ENCODE peak calls at places on chromosome 4, in five cellular contexts. P is IMR-90, I is GM12878, M is HepG2, S is SK-N-SH. B is an unnamed sample.

GRCh38 chr4:60718874-60719273 is 481.3 kb upstream of the ADGRL3 start:
- DNase-seq in M (no peak), P (no peak), S (no peak), I (no peak), B (no peak)

GRCh38 chr4:23945521-23946017 is 55.7 kb upstream of the PPARGC1A start:
- DNase-seq in P (peak; percentile 86), S (no peak), M (peak; percentile 10), I (no peak), B (no peak)

GRCh38 chr4:101953949-101954348 is 163.4 kb downstream of the BANK1 start:
- DNase-seq in M (peak; percentile 16), I (no peak), S (no peak), P (peak; percentile 45), B (no peak)

GRCh38 chr4:156931267-156931666 is 40.3 kb downstream of the PDGFC start:
- DNase-seq in I (no peak), M (peak; percentile 70), P (peak; percentile 86), S (no peak), B (no peak)

GRCh38 chr4:138650917-138651564 is 364.5 kb upstream of the NOCT start:
- DNase-seq in M (no peak), S (no peak), I (no peak), P (peak; percentile 89), B (no peak)

GRCh38 chr4:42341518-42342026 is 55.7 kb upstream of the SHISA3 start:
- DNase-seq in I (no peak), S (no peak), P (peak; percentile 61), M (no peak), B (no peak)

GRCh38 chr4:148857234-148857972 is 415.2 kb upstream of the NR3C2 start:
- DNase-seq in P (peak; percentile 56), M (no peak), I (no peak), S (no peak), B (no peak)

GRCh38 chr4:98113005-98113404 is 30.3 kb downstream of the STPG2 start:
- DNase-seq in M (peak; percentile 5), P (peak; percentile 25), S (no peak), I (no peak), B (peak; percentile 10)

GRCh38 chr4:120158860-120159259 is 92.2 kb upstream of the MAD2L1 start:
- DNase-seq in M (no peak), S (no peak), P (no peak), I (no peak), B (no peak)

GRCh38 chr4:86822136-86822535 is 27.0 kb downstream of the SLC10A6 start:
- DNase-seq in I (no peak), P (peak; percentile 63), M (no peak), S (no peak), B (no peak)

GRCh38 chr4:106371166-106371565 is 2.6 kb upstream of the GIMD1 start:
- DNase-seq in P (no peak), I (no peak), M (no peak), S (no peak), B (no peak)
- TF ChIP-seq MXI1 in P (no peak), I (no peak), M (no peak), S (no peak), B (no peak)

DNA sequence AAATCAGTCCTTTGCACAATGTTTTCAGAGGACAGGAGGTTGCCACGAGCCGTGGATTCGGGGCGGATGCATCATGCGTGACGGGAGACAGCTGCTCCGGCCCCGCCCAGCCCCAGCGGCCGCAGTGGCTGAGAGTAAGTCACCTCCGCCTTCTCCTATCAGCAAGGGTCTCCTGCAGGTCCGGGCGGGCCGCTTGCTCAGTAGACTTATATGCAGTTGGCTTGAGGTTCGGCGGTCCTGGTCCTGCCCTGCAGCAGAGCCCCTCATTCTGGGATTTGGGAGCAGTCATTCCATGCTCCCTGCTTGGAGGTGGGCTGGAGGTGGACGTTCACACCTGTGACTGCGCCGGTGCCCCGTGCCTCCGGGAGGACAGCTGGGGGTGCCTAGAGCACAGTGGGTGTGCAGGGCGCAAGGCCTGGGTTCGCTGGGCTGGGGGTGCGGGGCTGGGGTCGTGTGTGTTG is 86.3 kb upstream of the ADRA2C start:
- DNase-seq in P (no peak), M (no peak), S (no peak), I (no peak), B (no peak)
- TF ChIP-seq MXI1 in P (no peak), M (no peak), S (no peak), I (no peak), B (no peak)

DNA sequence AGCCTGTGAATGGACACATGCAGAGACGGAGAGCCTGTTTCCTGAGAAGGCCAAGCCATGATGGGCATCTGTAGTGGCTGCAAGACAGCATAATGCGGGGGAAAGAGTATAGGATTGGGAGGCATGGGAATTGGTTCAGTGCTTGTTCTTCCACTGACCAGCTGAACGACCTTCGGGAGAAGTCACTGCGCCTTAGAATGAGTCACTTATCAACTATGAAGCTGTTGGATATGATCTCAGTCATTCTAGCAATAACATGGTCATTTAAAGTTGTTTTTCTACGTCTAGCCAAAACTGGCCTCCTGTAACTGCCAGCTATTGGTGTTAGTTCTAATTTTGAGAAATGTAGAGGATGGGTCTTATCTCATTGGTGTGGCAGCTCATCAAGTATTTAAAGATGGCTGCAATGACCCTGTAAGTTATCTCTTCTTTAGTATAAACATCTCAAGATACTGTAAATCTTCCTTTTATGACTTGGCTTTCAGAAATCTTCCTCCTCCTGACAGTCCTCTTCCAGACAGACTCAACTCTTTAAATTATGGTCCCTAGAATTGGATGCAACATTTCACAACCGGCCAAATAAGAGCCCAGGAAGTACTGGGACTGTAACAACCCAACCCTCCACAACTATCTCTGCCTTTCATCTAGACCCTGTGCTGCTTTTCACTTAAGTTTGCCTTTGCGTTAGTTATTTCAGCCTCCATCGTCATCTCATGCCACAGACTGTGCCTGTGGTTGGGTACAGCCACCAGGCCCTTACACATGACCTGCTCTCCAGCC is 243.3 kb downstream of the CBR4 start:
- DNase-seq in I (no peak), S (no peak), P (peak; percentile 88), M (no peak), B (no peak)
- TF ChIP-seq MXI1 in I (no peak), S (no peak), P (no peak), M (no peak), B (no peak)

GRCh38 chr4:8747467-8747841 is 124.2 kb downstream of the HMX1 start:
- DNase-seq in P (no peak), M (no peak), S (no peak), I (no peak), B (no peak)
- TF ChIP-seq MXI1 in P (no peak), M (no peak), S (no peak), I (no peak), B (no peak)

GRCh38 chr4:54226399-54227260 is 2.5 kb upstream of the PDGFRA start:
- DNase-seq in M (no peak), P (peak; percentile 86), S (no peak), I (no peak), B (no peak)

GRCh38 chr4:54228563-54229501 is at the start of gene PDGFRA:
- DNase-seq in P (peak; percentile 94), M (no peak), I (no peak), S (peak; percentile 89), B (no peak)

GRCh38 chr4:54225671-54226398 is 3.3 kb upstream of the PDGFRA start:
- DNase-seq in I (no peak), S (no peak), M (no peak), P (no peak), B (no peak)

GRCh38 chr4:54228064-54228527 is 997 bp upstream of the PDGFRA start:
- DNase-seq in P (peak; percentile 82), S (peak; percentile 87), M (peak; percentile 5), I (no peak), B (peak; percentile 32)

GRCh38 chr4:54227261-54228063 is 1.6 kb upstream of the PDGFRA start:
- DNase-seq in S (peak; percentile 77), P (peak; percentile 80), I (no peak), M (no peak), B (no peak)
- TF ChIP-seq MXI1 in S (peak; percentile 81), P (peak; percentile 25), I (no peak), M (no peak), B (no peak)

DNA sequence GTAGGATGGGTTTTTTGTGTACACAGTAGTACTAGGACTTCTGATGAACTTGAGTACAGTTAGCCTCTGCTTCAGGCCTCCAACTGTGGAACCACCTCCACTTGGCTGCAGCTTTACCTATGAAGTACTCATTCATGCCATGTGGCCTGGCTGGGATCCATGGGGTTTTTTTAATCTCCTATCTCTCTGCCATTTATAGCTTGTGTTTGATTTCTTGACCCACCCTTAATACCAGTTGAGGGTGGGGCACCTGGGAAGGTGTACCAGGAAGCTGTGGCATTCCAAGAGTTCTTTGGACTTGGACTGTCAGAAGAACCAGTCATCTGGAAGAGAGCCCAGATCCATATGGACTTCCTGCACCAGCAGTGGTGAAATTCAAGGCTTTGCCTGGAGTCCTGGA is 230.1 kb downstream of the SHROOM3 start:
- DNase-seq in P (peak; percentile 43), I (no peak), M (no peak), S (no peak), B (no peak)
- TF ChIP-seq MXI1 in P (no peak), I (no peak), M (no peak), S (no peak), B (no peak)

GRCh38 chr4:145840162-145840768 is 98.4 kb downstream of the ZNF827 start:
- DNase-seq in M (peak; percentile 45), I (peak; percentile 32), S (peak; percentile 62), P (peak; percentile 38), B (peak; percentile 15)
- TF ChIP-seq MXI1 in M (no peak), I (no peak), S (no peak), P (no peak), B (no peak)

DNA sequence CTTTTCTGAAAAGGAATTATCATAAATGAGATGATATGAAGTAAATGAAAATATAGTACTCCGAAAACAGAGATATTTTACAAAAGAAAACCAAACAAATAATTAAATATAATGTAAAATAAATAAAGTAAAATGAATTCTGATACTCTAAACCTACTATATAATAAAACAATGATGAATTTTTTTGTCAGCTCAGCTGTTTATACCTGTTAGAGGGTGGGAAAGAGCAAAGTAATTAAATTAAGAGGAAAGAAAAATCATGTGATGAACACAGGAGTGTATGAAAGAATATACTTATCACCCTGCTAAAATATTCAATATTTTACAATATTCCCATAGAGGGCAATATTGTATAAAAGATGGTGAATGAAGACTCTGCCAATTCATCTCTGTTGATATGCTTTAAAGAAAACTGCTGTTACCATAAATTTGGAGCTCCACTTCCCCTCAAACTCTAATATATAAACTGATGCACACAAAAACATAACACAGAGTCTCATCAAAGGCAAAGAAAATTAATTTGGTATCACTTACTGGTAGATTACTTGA is 6.5 kb upstream of the NDST4 start:
- DNase-seq in M (no peak), P (no peak), S (no peak), I (no peak), B (no peak)
- TF ChIP-seq MXI1 in M (no peak), P (no peak), S (no peak), I (no peak), B (no peak)